ENCODE peak calls at places on chromosomes 7 and 10, in four cellular contexts. J, R, A and Q are unnamed samples.

GRCh38 chr10:72276421-72277339 is 3.0 kb downstream of the DDIT4 start:
- DNase-seq in J (peak), R (no peak), A (no peak), Q (no peak)

GRCh38 chr7:101357433-101357832 is 5.2 kb upstream of the COL26A1 start:
- DNase-seq in J (no peak), R (no peak), A (no peak), Q (no peak)

GRCh38 chr10:68137174-68137573 is 27.9 kb downstream of the MYPN start:
- DNase-seq in J (no peak), R (no peak), A (no peak), Q (no peak)

GRCh38 chr10:104577861-104578480 is 63.1 kb upstream of the SORCS3 start:
- DNase-seq in J (no peak), R (no peak), A (no peak), Q (no peak)

GRCh38 chr7:4768597-4769569 is 6.5 kb upstream of the AP5Z1 start:
- DNase-seq in J (no peak), R (no peak), A (no peak), Q (no peak)

GRCh38 chr7:106566672-106567071 is 94.3 kb downstream of the CCDC71L start:
- DNase-seq in J (no peak), R (no peak), A (no peak), Q (no peak)

GRCh38 chr10:110613341-110613995 is 30.7 kb upstream of the RBM20 start:
- DNase-seq in J (no peak), R (peak), A (no peak), Q (no peak)

GRCh38 chr10:17051851-17052250 is 77.8 kb downstream of the CUBN start:
- DNase-seq in J (no peak), R (no peak), A (peak), Q (no peak)

GRCh38 chr10:45278860-45279498 is 36.4 kb downstream of the OR13A1 start:
- DNase-seq in J (no peak), R (no peak), A (peak), Q (no peak)

GRCh38 chr7:35714862-35715261 is 19.9 kb upstream of the HERPUD2 start:
- DNase-seq in J (no peak), R (no peak), A (no peak), Q (no peak)

GRCh38 chr10:15518256-15518655 is 147.2 kb upstream of the FAM171A1 start:
- DNase-seq in J (no peak), R (no peak), A (no peak), Q (no peak)

GRCh38 chr10:17787087-17787942 is 21.8 kb upstream of the MRC1 start:
- DNase-seq in J (no peak), R (no peak), A (no peak), Q (no peak)

GRCh38 chr10:49024484-49024883 is 84.8 kb upstream of the LRRC18 start:
- DNase-seq in J (no peak), R (no peak), A (no peak), Q (no peak)

GRCh38 chr10:21021843-21022594 is 124.9 kb upstream of the NEBL start:
- DNase-seq in J (peak), R (no peak), A (peak), Q (peak)

GRCh38 chr10:119423911-119424590 is 118.5 kb downstream of the RGS10 start:
- DNase-seq in J (no peak), R (no peak), A (no peak), Q (no peak)

GRCh38 chr7:94249631-94250030 is 145.1 kb upstream of the COL1A2 start:
- DNase-seq in J (no peak), R (no peak), A (no peak), Q (no peak)

GRCh38 chr7:6380310-6381095 is 67.3 kb downstream of the DAGLB start:
- DNase-seq in J (no peak), R (no peak), A (no peak), Q (no peak)

GRCh38 chr7:6160191-6160623 is 112.2 kb downstream of the CYTH3 start:
- DNase-seq in J (no peak), R (no peak), A (no peak), Q (peak)

GRCh38 chr10:124550305-124551034 is 88.8 kb downstream of the LHPP start:
- DNase-seq in J (no peak), R (no peak), A (no peak), Q (no peak)

GRCh38 chr7:77736991-77737390 is 40.7 kb downstream of the RSBN1L start:
- DNase-seq in J (no peak), R (no peak), A (no peak), Q (no peak)

GRCh38 chr7:102111758-102112119 is 174.9 kb upstream of the SH2B2 start:
- DNase-seq in J (no peak), R (no peak), A (no peak), Q (no peak)

GRCh38 chr7:2190531-2190930 is 42.2 kb downstream of the MAD1L1 start:
- DNase-seq in J (no peak), R (no peak), A (no peak), Q (no peak)

GRCh38 chr7:73977626-73978618 is 50.1 kb upstream of the ELN start:
- DNase-seq in J (peak), R (no peak), A (no peak), Q (no peak)

GRCh38 chr7:37247881-37248280 is 200.8 kb downstream of the ELMO1 start:
- DNase-seq in J (no peak), R (no peak), A (no peak), Q (no peak)

DNA sequence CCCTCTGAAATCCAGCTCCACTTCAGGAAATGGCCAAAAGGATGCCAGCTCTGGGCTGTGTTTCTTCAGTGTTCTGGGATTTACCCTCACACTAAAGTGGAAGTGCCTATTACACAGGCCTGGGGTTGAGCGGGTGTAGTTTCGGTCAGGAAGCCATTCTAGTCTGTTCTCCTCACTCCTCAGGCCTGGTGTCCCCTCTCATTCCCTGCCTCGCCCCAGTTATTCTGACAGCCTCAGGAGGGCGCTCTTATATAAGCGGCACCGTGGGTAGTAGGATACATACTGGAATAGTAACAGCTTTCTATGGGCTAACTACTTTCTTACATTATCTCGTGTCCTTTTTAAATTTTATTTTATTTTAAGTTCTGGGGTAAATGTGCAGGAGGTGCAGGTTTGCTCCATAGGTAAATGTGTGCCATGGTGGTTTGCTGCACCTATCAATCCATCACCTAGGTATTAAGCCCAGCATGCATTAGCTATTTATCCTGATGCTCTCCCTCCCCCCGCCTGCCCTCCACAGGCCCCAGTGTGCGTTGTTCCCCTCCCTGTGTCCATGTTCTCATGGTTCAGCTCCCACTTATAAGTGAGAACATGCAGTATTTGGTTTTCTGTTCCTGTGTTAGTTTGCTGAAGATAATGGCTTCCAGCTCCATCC is 12.2 kb upstream of the LGI1 start:
- DNase-seq in J (peak), R (no peak), A (peak), Q (peak)
- TF ChIP-seq TARDBP in J (no peak), R (no peak), A (no peak), Q (no peak)

GRCh38 chr7:23662124-23662982 is 17.6 kb upstream of the FAM221A start:
- DNase-seq in J (no peak), R (no peak), A (no peak), Q (no peak)
- TF ChIP-seq TARDBP in J (no peak), R (no peak), A (no peak), Q (no peak)

GRCh38 chr10:7593068-7593467 is 73.7 kb downstream of the ITIH5 start:
- DNase-seq in J (no peak), R (no peak), A (no peak), Q (no peak)
- TF ChIP-seq TARDBP in J (no peak), R (no peak), A (no peak), Q (no peak)

GRCh38 chr10:107728807-107729206 is 564.3 kb upstream of the SORCS1 start:
- DNase-seq in J (no peak), R (peak), A (no peak), Q (no peak)

GRCh38 chr10:107732045-107732444 is 567.5 kb upstream of the SORCS1 start:
- DNase-seq in J (no peak), R (no peak), A (no peak), Q (no peak)

GRCh38 chr10:107733731-107734130 is 569.2 kb upstream of the SORCS1 start:
- DNase-seq in J (no peak), R (no peak), A (no peak), Q (no peak)

GRCh38 chr10:107733328-107733727 is 568.8 kb upstream of the SORCS1 start:
- DNase-seq in J (no peak), R (no peak), A (no peak), Q (no peak)

GRCh38 chr10:107727762-107728317 is 563.3 kb upstream of the SORCS1 start:
- DNase-seq in J (no peak), R (no peak), A (no peak), Q (no peak)
- TF ChIP-seq TARDBP in J (no peak), R (no peak), A (no peak), Q (no peak)